ENCODE peak calls at places on chromosome 14, in ten cellular contexts. M is progenitor cell of endocrine pancreas, N is RWPE1, O is heart left ventricle, S is lower leg skin, C is foreskin fibroblast, A is cardiac muscle cell, H is heart right ventricle, G is AG04450, X is cardiac fibroblast. Z is an unnamed sample.

GRCh38 chr14:80136358-80136757 is 74.9 kb downstream of the DIO2 start:
- DNase-seq in S (no peak), O (no peak), A (no peak), C (no peak), N (no peak), G (no peak), M (no peak), H (no peak), X (peak; percentile 6), Z (no peak)

GRCh38 chr14:40436551-40436950 is 1004.3 kb upstream of the FBXO33 start:
- DNase-seq in S (no peak), A (no peak), N (no peak), C (no peak), O (no peak), H (no peak), M (no peak), G (no peak), X (no peak), Z (no peak)

GRCh38 chr14:41865894-41866293 is 259.2 kb downstream of the LRFN5 start:
- DNase-seq in A (no peak), O (no peak), G (no peak), H (no peak), S (no peak), X (no peak), N (no peak), M (no peak), C (no peak), Z (no peak)

GRCh38 chr14:101315802-101316296 is 245.4 kb upstream of the DIO3 start:
- DNase-seq in G (no peak), C (no peak), N (no peak), X (no peak), A (no peak), S (no peak), O (no peak), H (no peak), M (no peak), Z (no peak)

GRCh38 chr14:36317650-36318049 is 2.8 kb downstream of the MBIP start:
- DNase-seq in O (no peak), A (no peak), C (peak; percentile 13), N (peak; percentile 49), G (no peak), S (no peak), X (peak; percentile 21), M (no peak), H (no peak), Z (no peak)

GRCh38 chr14:78141590-78141989 is 28.6 kb upstream of the NRXN3 start:
- DNase-seq in O (no peak), A (no peak), N (no peak), X (no peak), M (no peak), S (no peak), G (no peak), H (no peak), C (no peak), Z (no peak)

GRCh38 chr14:51776102-51776894 is 84.1 kb upstream of the GNG2 start:
- DNase-seq in M (peak; percentile 36), X (peak; percentile 87), H (peak; percentile 58), G (peak; percentile 20), N (peak; percentile 69), C (peak; percentile 85), S (peak; percentile 26), O (peak; percentile 44), A (peak; percentile 86), Z (no peak)

GRCh38 chr14:20327005-20327869 is 5.8 kb downstream of the CCNB1IP1 start:
- DNase-seq in M (no peak), H (peak; percentile 46), S (no peak), N (peak; percentile 47), O (peak; percentile 33), X (peak; percentile 84), G (peak; percentile 54), C (peak; percentile 79), A (peak; percentile 77), Z (no peak)

GRCh38 chr14:20499108-20499507 is 6.2 kb upstream of the RNASE10 start:
- DNase-seq in G (no peak), H (no peak), A (no peak), N (no peak), M (no peak), C (no peak), X (no peak), S (no peak), O (no peak), Z (no peak)

GRCh38 chr14:29216316-29216715 is 449.7 kb downstream of the FOXG1 start:
- DNase-seq in H (no peak), G (no peak), X (no peak), C (no peak), A (no peak), M (no peak), N (no peak), O (no peak), S (no peak), Z (no peak)

GRCh38 chr14:102917056-102917385 is 5.4 kb upstream of the AMN start:
- DNase-seq in H (no peak), G (no peak), A (no peak), C (no peak), M (no peak), X (no peak), S (no peak), O (no peak), N (no peak), Z (no peak)

GRCh38 chr14:96997269-96997668 is 200.1 kb downstream of the VRK1 start:
- DNase-seq in X (no peak), S (no peak), G (no peak), N (no peak), M (no peak), A (no peak), C (no peak), O (no peak), H (no peak), Z (no peak)

DNA sequence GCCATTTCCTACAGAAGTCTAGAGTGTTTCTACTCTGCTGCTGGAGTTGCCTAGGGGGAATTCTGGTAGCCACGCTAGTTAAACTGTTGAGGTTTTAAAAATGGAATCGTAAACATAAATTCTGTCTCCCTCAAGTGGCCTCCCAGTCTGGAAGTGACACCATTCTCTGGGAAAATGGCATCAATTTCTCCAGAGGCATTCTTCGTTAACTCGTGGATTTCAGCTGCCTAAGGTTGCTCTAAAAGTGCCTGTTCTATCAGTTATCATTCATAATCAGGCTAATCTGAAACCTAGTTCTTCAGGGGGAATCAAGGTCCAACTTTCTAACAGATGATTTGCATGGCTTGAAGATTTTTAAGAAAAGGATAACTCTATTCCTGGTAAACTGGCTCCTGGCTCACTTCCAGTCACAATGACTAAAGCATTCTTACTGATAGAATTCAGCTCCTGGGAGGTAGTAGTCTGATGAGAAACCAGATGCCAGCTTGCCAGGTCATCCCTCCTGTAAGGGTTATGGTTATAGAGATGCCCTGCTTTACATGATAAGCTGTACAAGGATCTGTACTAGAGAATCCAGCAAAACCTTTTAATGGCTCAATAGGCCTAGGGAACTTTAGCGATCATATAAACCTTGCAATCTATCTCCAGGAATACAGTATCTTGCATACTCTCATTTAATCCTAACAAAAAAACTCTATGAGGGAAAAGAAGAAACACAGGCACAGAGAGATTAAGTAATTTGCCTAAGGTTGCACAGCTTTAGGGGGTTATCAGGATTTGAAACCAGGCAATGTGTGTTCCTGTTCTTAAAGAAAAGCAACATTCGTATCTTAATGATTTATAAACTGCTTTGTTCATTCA is 1.5 kb downstream of the L3HYPDH start:
- DNase-seq in O (peak; percentile 26), S (no peak), M (no peak), H (peak; percentile 38), X (peak; percentile 95), G (peak; percentile 89), C (peak; percentile 95), N (peak; percentile 86), A (peak; percentile 86), Z (no peak)
- TF ChIP-seq CTCF in O (no peak), S (no peak), M (no peak), H (no peak), X (no peak), G (no peak), C (no peak), N (no peak), A (no peak), Z (no peak)

GRCh38 chr14:50714452-50715073 is 46.5 kb upstream of the SAV1 start:
- DNase-seq in S (no peak), O (peak; percentile 16), X (peak; percentile 69), C (peak; percentile 74), H (peak; percentile 37), A (peak; percentile 70), G (no peak), N (peak; percentile 36), M (no peak), Z (no peak)
- TF ChIP-seq CTCF in S (no peak), O (peak; percentile 61), X (peak; percentile 77), C (peak; percentile 77), H (peak; percentile 66), A (peak; percentile 80), G (peak; percentile 71), N (peak; percentile 23), M (peak; percentile 38), Z (peak; percentile 27)

DNA sequence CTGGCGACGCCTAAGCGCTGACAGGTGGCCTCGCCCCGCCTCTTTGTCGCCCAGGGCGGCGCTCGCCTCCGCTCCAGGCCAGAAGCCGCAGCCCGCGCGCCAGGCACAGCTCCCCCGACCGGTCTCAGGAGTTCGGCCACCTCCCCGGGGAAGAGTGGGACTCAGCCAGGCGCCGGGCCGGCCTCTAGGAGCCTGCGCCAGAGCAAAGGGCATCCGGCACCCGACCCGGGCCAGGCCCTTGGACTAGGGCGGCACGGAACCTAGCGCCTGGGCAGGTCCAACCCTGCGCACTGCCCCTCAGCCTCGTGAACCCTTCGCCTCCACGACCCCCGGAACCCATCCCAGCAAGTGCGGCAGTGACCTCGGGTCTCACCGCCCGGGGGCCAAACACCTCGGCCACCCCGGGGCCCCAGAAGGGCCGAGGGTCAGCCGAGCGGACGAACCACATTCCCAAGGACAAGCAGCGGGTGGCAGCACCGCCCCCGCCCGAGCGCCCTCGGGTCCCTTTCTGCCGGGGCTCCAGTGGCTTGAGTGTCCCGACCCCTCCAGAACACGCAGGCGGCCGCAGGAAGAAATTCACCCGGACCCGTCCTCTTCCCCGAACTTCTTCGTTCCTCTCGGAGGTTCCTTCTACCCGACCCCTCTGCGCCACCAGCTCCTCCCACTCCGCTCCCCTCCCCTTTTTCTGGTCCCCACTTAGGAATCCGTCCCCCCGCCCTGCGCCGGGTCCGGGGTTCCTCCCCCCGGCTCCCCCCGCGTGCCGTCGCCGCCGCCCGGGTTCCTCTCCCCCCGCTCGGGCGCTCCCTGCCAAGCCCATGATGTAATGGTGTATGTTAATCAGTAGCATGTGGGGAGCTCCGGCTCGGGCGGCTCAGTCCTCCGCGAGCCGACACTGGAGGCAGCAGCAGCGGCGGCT is 1.4 kb upstream of the SAMD4A start:
- DNase-seq in O (peak; percentile 96), X (peak; percentile 87), M (peak; percentile 81), S (peak; percentile 92), C (peak; percentile 97), G (peak; percentile 78), H (peak; percentile 96), A (peak; percentile 93), N (peak; percentile 90), Z (peak; percentile 54)
- TF ChIP-seq CTCF in O (peak; percentile 25), X (no peak), M (peak; percentile 25), S (no peak), C (no peak), G (no peak), H (peak; percentile 35), A (peak; percentile 19), N (no peak), Z (no peak)

DNA sequence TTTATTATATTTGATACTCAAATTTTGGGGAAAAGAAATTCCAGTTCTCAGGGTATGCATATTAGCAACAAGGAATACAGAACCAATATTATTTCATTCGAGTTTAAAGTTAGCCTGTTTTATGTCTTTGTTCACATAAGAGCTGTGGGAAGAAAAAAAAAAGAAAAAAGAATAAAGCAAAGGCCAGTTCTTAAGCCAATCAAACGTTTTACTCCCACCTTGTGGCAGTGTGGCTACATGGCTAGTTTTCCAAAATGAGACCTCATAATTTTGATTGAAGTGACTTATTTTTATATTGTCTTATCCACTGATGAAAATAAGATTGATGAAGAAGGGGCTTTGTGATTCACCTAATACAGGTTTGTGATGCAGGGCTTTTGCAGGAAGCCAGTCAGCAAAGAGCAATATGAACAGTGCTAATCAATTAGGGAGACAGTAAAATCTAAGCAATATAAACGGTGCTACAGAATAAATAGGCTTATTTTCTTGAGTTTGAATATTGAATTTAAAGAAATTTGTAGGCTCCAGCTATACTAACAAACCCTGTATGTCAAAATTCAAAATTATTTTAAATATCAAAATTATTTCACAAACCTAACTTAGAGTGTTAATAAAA is 624.1 kb upstream of the FOXG1 start:
- DNase-seq in A (peak; percentile 3), N (peak; percentile 3), C (peak; percentile 1), M (no peak), H (no peak), S (no peak), G (no peak), O (no peak), X (peak; percentile 37), Z (no peak)
- TF ChIP-seq CTCF in A (peak; percentile 22), N (peak; percentile 33), C (no peak), M (peak; percentile 70), H (no peak), S (no peak), G (no peak), O (no peak), X (peak; percentile 39), Z (no peak)